ENCODE peak calls at places on chromosomes 1 and 21, in nine cellular contexts. One of them, this sample, is unnamed.

GRCh38 chr1:27233677-27234053 is 767 bp upstream of the WDTC1 start:
- DNase-seq in transverse colon: peak; percentile 8
- DNase-seq in suprapubic skin: no peak
- DNase-seq in esophagus muscularis mucosa: no peak
- DNase-seq in stomach: no peak
- DNase-seq in upper lobe of left lung: no peak
- DNase-seq in K562: peak; percentile 50
- DNase-seq in H1: no peak
- DNase-seq in SK-N-SH: no peak
- DNase-seq in this sample: no peak

GRCh38 chr1:3924186-3924815 is 24.2 kb upstream of the C1orf174 start:
- DNase-seq in transverse colon: no peak
- DNase-seq in suprapubic skin: no peak
- DNase-seq in esophagus muscularis mucosa: no peak
- DNase-seq in stomach: no peak
- DNase-seq in upper lobe of left lung: peak; percentile 43
- DNase-seq in K562: no peak
- DNase-seq in H1: no peak
- DNase-seq in SK-N-SH: no peak
- DNase-seq in this sample: peak; percentile 60

GRCh38 chr21:28644762-28645161 is 347.9 kb downstream of the LTN1 start:
- DNase-seq in transverse colon: no peak
- DNase-seq in suprapubic skin: no peak
- DNase-seq in esophagus muscularis mucosa: no peak
- DNase-seq in stomach: no peak
- DNase-seq in upper lobe of left lung: no peak
- DNase-seq in K562: no peak
- DNase-seq in H1: no peak
- DNase-seq in SK-N-SH: no peak
- DNase-seq in this sample: no peak

GRCh38 chr1:204143276-204144041 is 8.4 kb downstream of the ETNK2 start:
- DNase-seq in transverse colon: no peak
- DNase-seq in suprapubic skin: no peak
- DNase-seq in esophagus muscularis mucosa: no peak
- DNase-seq in stomach: no peak
- DNase-seq in upper lobe of left lung: no peak
- DNase-seq in K562: no peak
- DNase-seq in H1: no peak
- DNase-seq in SK-N-SH: no peak
- DNase-seq in this sample: no peak

GRCh38 chr21:25573409-25574206 is 33.7 kb downstream of the MRPL39 start:
- DNase-seq in transverse colon: no peak
- DNase-seq in suprapubic skin: no peak
- DNase-seq in esophagus muscularis mucosa: no peak
- DNase-seq in stomach: no peak
- DNase-seq in upper lobe of left lung: no peak
- DNase-seq in K562: peak; percentile 63
- DNase-seq in H1: no peak
- DNase-seq in SK-N-SH: peak; percentile 27
- DNase-seq in this sample: no peak

GRCh38 chr21:36035381-36035791 is 24.9 kb downstream of the SETD4 start:
- DNase-seq in transverse colon: no peak
- DNase-seq in suprapubic skin: peak; percentile 59
- DNase-seq in esophagus muscularis mucosa: no peak
- DNase-seq in stomach: peak; percentile 32
- DNase-seq in upper lobe of left lung: no peak
- DNase-seq in K562: peak; percentile 21
- DNase-seq in H1: no peak
- DNase-seq in SK-N-SH: peak; percentile 90
- DNase-seq in this sample: no peak

GRCh38 chr1:19427087-19427781 is 58.1 kb downstream of the CAPZB start:
- DNase-seq in transverse colon: peak; percentile 52
- DNase-seq in suprapubic skin: no peak
- DNase-seq in esophagus muscularis mucosa: no peak
- DNase-seq in stomach: no peak
- DNase-seq in upper lobe of left lung: no peak
- DNase-seq in K562: no peak
- DNase-seq in H1: no peak
- DNase-seq in SK-N-SH: no peak
- DNase-seq in this sample: peak; percentile 82

GRCh38 chr1:109204484-109204883 is 9.2 kb upstream of the SARS1 start:
- DNase-seq in transverse colon: no peak
- DNase-seq in suprapubic skin: no peak
- DNase-seq in esophagus muscularis mucosa: no peak
- DNase-seq in stomach: no peak
- DNase-seq in upper lobe of left lung: no peak
- DNase-seq in K562: no peak
- DNase-seq in H1: no peak
- DNase-seq in SK-N-SH: no peak
- DNase-seq in this sample: no peak

GRCh38 chr1:82704393-82704792 is 903.7 kb downstream of the ADGRL2 start:
- DNase-seq in transverse colon: no peak
- DNase-seq in suprapubic skin: no peak
- DNase-seq in esophagus muscularis mucosa: no peak
- DNase-seq in stomach: no peak
- DNase-seq in upper lobe of left lung: no peak
- DNase-seq in K562: no peak
- DNase-seq in H1: no peak
- DNase-seq in SK-N-SH: no peak
- DNase-seq in this sample: no peak

GRCh38 chr21:39763282-39763970 is 18.4 kb downstream of the IGSF5 start:
- DNase-seq in transverse colon: no peak
- DNase-seq in suprapubic skin: no peak
- DNase-seq in esophagus muscularis mucosa: no peak
- DNase-seq in stomach: no peak
- DNase-seq in upper lobe of left lung: no peak
- DNase-seq in K562: no peak
- DNase-seq in H1: no peak
- DNase-seq in SK-N-SH: no peak
- DNase-seq in this sample: no peak

GRCh38 chr1:44316231-44316759 is 38.8 kb downstream of the ERI3 start:
- DNase-seq in transverse colon: no peak
- DNase-seq in suprapubic skin: no peak
- DNase-seq in esophagus muscularis mucosa: no peak
- DNase-seq in stomach: no peak
- DNase-seq in upper lobe of left lung: no peak
- DNase-seq in K562: peak; percentile 11
- DNase-seq in H1: no peak
- DNase-seq in SK-N-SH: no peak
- DNase-seq in this sample: no peak

GRCh38 chr1:15139654-15140350 is 13.7 kb upstream of the TMEM51 start:
- DNase-seq in transverse colon: no peak
- DNase-seq in suprapubic skin: no peak
- DNase-seq in esophagus muscularis mucosa: no peak
- DNase-seq in stomach: peak; percentile 78
- DNase-seq in upper lobe of left lung: peak; percentile 54
- DNase-seq in K562: peak; percentile 16
- DNase-seq in H1: peak; percentile 54
- DNase-seq in SK-N-SH: peak; percentile 80
- DNase-seq in this sample: no peak

GRCh38 chr1:77741316-77741715 is 18.3 kb downstream of the USP33 start:
- DNase-seq in transverse colon: no peak
- DNase-seq in suprapubic skin: no peak
- DNase-seq in esophagus muscularis mucosa: no peak
- DNase-seq in stomach: no peak
- DNase-seq in upper lobe of left lung: no peak
- DNase-seq in K562: no peak
- DNase-seq in H1: no peak
- DNase-seq in SK-N-SH: no peak
- DNase-seq in this sample: no peak

GRCh38 chr1:112988367-112988766 is 32.4 kb upstream of the SLC16A1 start:
- DNase-seq in transverse colon: no peak
- DNase-seq in suprapubic skin: no peak
- DNase-seq in esophagus muscularis mucosa: no peak
- DNase-seq in stomach: no peak
- DNase-seq in upper lobe of left lung: no peak
- DNase-seq in K562: no peak
- DNase-seq in H1: no peak
- DNase-seq in SK-N-SH: no peak
- DNase-seq in this sample: no peak

GRCh38 chr1:72586023-72586685 is 303.8 kb upstream of the NEGR1 start:
- DNase-seq in transverse colon: no peak
- DNase-seq in suprapubic skin: no peak
- DNase-seq in esophagus muscularis mucosa: no peak
- DNase-seq in stomach: no peak
- DNase-seq in upper lobe of left lung: no peak
- DNase-seq in K562: no peak
- DNase-seq in H1: no peak
- DNase-seq in SK-N-SH: no peak
- DNase-seq in this sample: no peak

GRCh38 chr1:207919523-207920210 is 8.7 kb upstream of the CD34 start:
- DNase-seq in transverse colon: no peak
- DNase-seq in suprapubic skin: no peak
- DNase-seq in esophagus muscularis mucosa: peak; percentile 91
- DNase-seq in stomach: no peak
- DNase-seq in upper lobe of left lung: no peak
- DNase-seq in K562: no peak
- DNase-seq in H1: no peak
- DNase-seq in SK-N-SH: no peak
- DNase-seq in this sample: peak; percentile 84

GRCh38 chr1:241551759-241552638 is 19.8 kb downstream of the KMO start:
- DNase-seq in transverse colon: peak; percentile 34
- DNase-seq in suprapubic skin: no peak
- DNase-seq in esophagus muscularis mucosa: no peak
- DNase-seq in stomach: no peak
- DNase-seq in upper lobe of left lung: no peak
- DNase-seq in K562: peak; percentile 79
- DNase-seq in H1: no peak
- DNase-seq in SK-N-SH: no peak
- DNase-seq in this sample: peak; percentile 68

GRCh38 chr1:241560511-241561187 is 28.5 kb downstream of the KMO start:
- DNase-seq in transverse colon: no peak
- DNase-seq in suprapubic skin: no peak
- DNase-seq in esophagus muscularis mucosa: no peak
- DNase-seq in stomach: no peak
- DNase-seq in upper lobe of left lung: no peak
- DNase-seq in K562: no peak
- DNase-seq in H1: no peak
- DNase-seq in SK-N-SH: no peak
- DNase-seq in this sample: no peak

GRCh38 chr1:241553886-241554592 is 21.9 kb downstream of the KMO start:
- DNase-seq in transverse colon: no peak
- DNase-seq in suprapubic skin: no peak
- DNase-seq in esophagus muscularis mucosa: no peak
- DNase-seq in stomach: no peak
- DNase-seq in upper lobe of left lung: no peak
- DNase-seq in K562: no peak
- DNase-seq in H1: no peak
- DNase-seq in SK-N-SH: no peak
- DNase-seq in this sample: no peak

GRCh38 chr1:241555526-241555925 is 23.3 kb downstream of the KMO start:
- DNase-seq in transverse colon: no peak
- DNase-seq in suprapubic skin: no peak
- DNase-seq in esophagus muscularis mucosa: no peak
- DNase-seq in stomach: no peak
- DNase-seq in upper lobe of left lung: no peak
- DNase-seq in K562: no peak
- DNase-seq in H1: no peak
- DNase-seq in SK-N-SH: no peak
- DNase-seq in this sample: no peak

GRCh38 chr1:241557551-241558193 is 25.5 kb downstream of the KMO start:
- DNase-seq in transverse colon: no peak
- DNase-seq in suprapubic skin: no peak
- DNase-seq in esophagus muscularis mucosa: no peak
- DNase-seq in stomach: no peak
- DNase-seq in upper lobe of left lung: no peak
- DNase-seq in K562: no peak
- DNase-seq in H1: no peak
- DNase-seq in SK-N-SH: no peak
- DNase-seq in this sample: no peak
- TF ChIP-seq POLR2AphosphoS5 in transverse colon: no peak
- TF ChIP-seq POLR2AphosphoS5 in suprapubic skin: no peak
- TF ChIP-seq POLR2AphosphoS5 in esophagus muscularis mucosa: no peak
- TF ChIP-seq POLR2AphosphoS5 in stomach: no peak
- TF ChIP-seq POLR2AphosphoS5 in upper lobe of left lung: no peak
- TF ChIP-seq POLR2AphosphoS5 in K562: no peak
- TF ChIP-seq POLR2AphosphoS5 in H1: no peak
- TF ChIP-seq POLR2AphosphoS5 in SK-N-SH: no peak
- TF ChIP-seq POLR2AphosphoS5 in this sample: no peak

GRCh38 chr1:115828101-115829022 is 12.6 kb downstream of the NHLH2 start:
- DNase-seq in transverse colon: no peak
- DNase-seq in suprapubic skin: peak; percentile 80
- DNase-seq in esophagus muscularis mucosa: no peak
- DNase-seq in stomach: peak; percentile 35
- DNase-seq in upper lobe of left lung: peak; percentile 87
- DNase-seq in K562: peak; percentile 16
- DNase-seq in H1: peak; percentile 66
- DNase-seq in SK-N-SH: peak; percentile 83
- DNase-seq in this sample: peak; percentile 67
- TF ChIP-seq EP300 in transverse colon: no peak
- TF ChIP-seq EP300 in suprapubic skin: no peak
- TF ChIP-seq EP300 in esophagus muscularis mucosa: no peak
- TF ChIP-seq EP300 in stomach: no peak
- TF ChIP-seq EP300 in upper lobe of left lung: no peak
- TF ChIP-seq EP300 in K562: no peak
- TF ChIP-seq EP300 in H1: no peak
- TF ChIP-seq EP300 in SK-N-SH: no peak
- TF ChIP-seq EP300 in this sample: no peak

GRCh38 chr1:11170102-11170501 is 19.1 kb upstream of the ANGPTL7 start:
- DNase-seq in transverse colon: no peak
- DNase-seq in suprapubic skin: no peak
- DNase-seq in esophagus muscularis mucosa: no peak
- DNase-seq in stomach: peak; percentile 42
- DNase-seq in upper lobe of left lung: no peak
- DNase-seq in K562: no peak
- DNase-seq in H1: no peak
- DNase-seq in SK-N-SH: no peak
- DNase-seq in this sample: no peak
- TF ChIP-seq POLR2AphosphoS5 in transverse colon: no peak
- TF ChIP-seq POLR2AphosphoS5 in suprapubic skin: no peak
- TF ChIP-seq POLR2AphosphoS5 in esophagus muscularis mucosa: no peak
- TF ChIP-seq POLR2AphosphoS5 in stomach: no peak
- TF ChIP-seq POLR2AphosphoS5 in upper lobe of left lung: no peak
- TF ChIP-seq POLR2AphosphoS5 in K562: no peak
- TF ChIP-seq POLR2AphosphoS5 in H1: no peak
- TF ChIP-seq POLR2AphosphoS5 in SK-N-SH: no peak
- TF ChIP-seq POLR2AphosphoS5 in this sample: no peak

DNA sequence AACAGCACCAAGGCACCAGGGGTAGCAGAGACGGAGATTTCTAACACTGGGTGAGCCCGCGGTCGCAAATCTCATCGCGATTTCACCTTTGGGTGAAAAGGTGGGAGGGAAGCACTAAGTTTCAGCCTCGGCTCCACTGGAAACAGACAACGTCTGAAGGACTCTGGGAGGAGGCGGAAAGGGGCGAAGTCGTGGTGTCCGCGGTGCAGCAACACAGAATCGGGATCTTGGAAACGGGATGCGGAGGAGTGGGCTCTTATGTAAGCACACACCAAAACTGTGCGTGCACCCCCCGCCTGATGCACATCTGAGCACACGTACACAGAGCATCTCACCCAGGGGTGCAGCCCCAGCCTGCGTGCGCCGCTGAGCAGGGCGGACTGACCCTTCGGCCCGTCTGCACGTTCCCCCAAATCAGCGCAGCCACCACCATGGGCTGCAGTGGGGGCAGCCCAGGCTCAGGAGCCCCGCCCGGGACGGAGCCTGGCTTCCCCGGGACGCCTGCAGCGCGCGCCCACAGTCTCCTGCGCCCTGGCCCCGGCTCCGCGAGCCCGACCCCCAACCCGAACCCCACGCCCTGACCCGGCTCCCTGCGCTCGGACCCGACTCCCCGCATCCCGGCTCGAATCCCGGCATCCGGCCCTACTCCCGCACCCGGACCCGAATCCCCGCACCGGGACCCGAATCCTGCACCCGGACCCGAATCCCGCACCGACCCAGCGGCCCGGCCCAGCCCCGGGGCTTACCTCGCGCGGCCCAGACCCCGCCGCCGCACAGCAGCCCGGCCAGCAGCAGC is 670 bp downstream of the CLSTN1 start:
- DNase-seq in transverse colon: peak; percentile 35
- DNase-seq in suprapubic skin: peak; percentile 80
- DNase-seq in esophagus muscularis mucosa: no peak
- DNase-seq in stomach: no peak
- DNase-seq in upper lobe of left lung: no peak
- DNase-seq in K562: peak; percentile 38
- DNase-seq in H1: no peak
- DNase-seq in SK-N-SH: no peak
- DNase-seq in this sample: peak; percentile 70
- TF ChIP-seq EP300 in transverse colon: no peak
- TF ChIP-seq EP300 in suprapubic skin: no peak
- TF ChIP-seq EP300 in esophagus muscularis mucosa: no peak
- TF ChIP-seq EP300 in stomach: no peak
- TF ChIP-seq EP300 in upper lobe of left lung: no peak
- TF ChIP-seq EP300 in K562: no peak
- TF ChIP-seq EP300 in H1: no peak
- TF ChIP-seq EP300 in SK-N-SH: no peak
- TF ChIP-seq EP300 in this sample: no peak